ENCODE peak calls at places on chromosomes 12 and 14, in ten cellular contexts. One of them, this sample, is unnamed.
A peak's percentile ranks its signal among the peaks of the same experiment; 100 is the strongest.

GRCh38 chr12:75890660-75891059 is 140.9 kb downstream of the PHLDA1 start:
- DNase-seq in lower leg skin: no peak
- DNase-seq in SW 1271: no peak
- DNase-seq in GM23338: no peak
- DNase-seq in AG04449: no peak
- DNase-seq in substantia nigra: no peak
- DNase-seq in endodermal cell: no peak
- DNase-seq in kidney tubule cell: no peak
- DNase-seq in hepatocyte: no peak
- DNase-seq in astrocyte of the cerebellum: no peak
- DNase-seq in this sample: no peak

GRCh38 chr14:70653662-70654061 is 11.9 kb downstream of the TTC9 start:
- DNase-seq in lower leg skin: no peak
- DNase-seq in SW 1271: no peak
- DNase-seq in GM23338: no peak
- DNase-seq in AG04449: no peak
- DNase-seq in substantia nigra: no peak
- DNase-seq in endodermal cell: peak; percentile 59
- DNase-seq in kidney tubule cell: no peak
- DNase-seq in hepatocyte: no peak
- DNase-seq in astrocyte of the cerebellum: no peak
- DNase-seq in this sample: no peak

GRCh38 chr12:13373131-13373530 is 176.6 kb downstream of the EMP1 start:
- DNase-seq in lower leg skin: no peak
- DNase-seq in SW 1271: no peak
- DNase-seq in GM23338: no peak
- DNase-seq in AG04449: no peak
- DNase-seq in substantia nigra: no peak
- DNase-seq in endodermal cell: no peak
- DNase-seq in kidney tubule cell: no peak
- DNase-seq in hepatocyte: no peak
- DNase-seq in astrocyte of the cerebellum: no peak
- DNase-seq in this sample: no peak

GRCh38 chr12:79083181-79083580 is 218.6 kb downstream of the SYT1 start:
- DNase-seq in lower leg skin: no peak
- DNase-seq in SW 1271: no peak
- DNase-seq in GM23338: peak; percentile 50
- DNase-seq in AG04449: no peak
- DNase-seq in substantia nigra: no peak
- DNase-seq in endodermal cell: no peak
- DNase-seq in kidney tubule cell: peak; percentile 4
- DNase-seq in hepatocyte: no peak
- DNase-seq in astrocyte of the cerebellum: no peak
- DNase-seq in this sample: peak; percentile 14

GRCh38 chr14:47262801-47263200 is 412.6 kb downstream of the MDGA2 start:
- DNase-seq in lower leg skin: no peak
- DNase-seq in SW 1271: no peak
- DNase-seq in GM23338: no peak
- DNase-seq in AG04449: no peak
- DNase-seq in substantia nigra: no peak
- DNase-seq in endodermal cell: no peak
- DNase-seq in kidney tubule cell: peak; percentile 9
- DNase-seq in hepatocyte: no peak
- DNase-seq in astrocyte of the cerebellum: no peak
- DNase-seq in this sample: no peak

GRCh38 chr12:105947906-105948305 is 190.8 kb downstream of the NUAK1 start:
- DNase-seq in lower leg skin: no peak
- DNase-seq in SW 1271: no peak
- DNase-seq in GM23338: no peak
- DNase-seq in AG04449: no peak
- DNase-seq in substantia nigra: no peak
- DNase-seq in endodermal cell: no peak
- DNase-seq in kidney tubule cell: no peak
- DNase-seq in hepatocyte: no peak
- DNase-seq in astrocyte of the cerebellum: no peak
- DNase-seq in this sample: no peak

GRCh38 chr14:52265248-52265647 is 2.2 kb upstream of the PTGDR start:
- DNase-seq in lower leg skin: no peak
- DNase-seq in SW 1271: no peak
- DNase-seq in GM23338: no peak
- DNase-seq in AG04449: no peak
- DNase-seq in substantia nigra: no peak
- DNase-seq in endodermal cell: no peak
- DNase-seq in kidney tubule cell: no peak
- DNase-seq in hepatocyte: no peak
- DNase-seq in astrocyte of the cerebellum: no peak
- DNase-seq in this sample: no peak

GRCh38 chr12:99393763-99394162 is 253.8 kb upstream of the GARIN6 start:
- DNase-seq in lower leg skin: no peak
- DNase-seq in SW 1271: no peak
- DNase-seq in GM23338: no peak
- DNase-seq in AG04449: no peak
- DNase-seq in substantia nigra: no peak
- DNase-seq in endodermal cell: no peak
- DNase-seq in kidney tubule cell: no peak
- DNase-seq in hepatocyte: no peak
- DNase-seq in astrocyte of the cerebellum: no peak
- DNase-seq in this sample: no peak

GRCh38 chr12:7327913-7328312 is 24.0 kb downstream of the ACSM4 start:
- DNase-seq in lower leg skin: no peak
- DNase-seq in SW 1271: no peak
- DNase-seq in GM23338: no peak
- DNase-seq in AG04449: no peak
- DNase-seq in substantia nigra: no peak
- DNase-seq in endodermal cell: no peak
- DNase-seq in kidney tubule cell: no peak
- DNase-seq in hepatocyte: no peak
- DNase-seq in astrocyte of the cerebellum: no peak
- DNase-seq in this sample: no peak

GRCh38 chr12:21583587-21583986 is 21.1 kb downstream of the GYS2 start:
- DNase-seq in lower leg skin: no peak
- DNase-seq in SW 1271: no peak
- DNase-seq in GM23338: no peak
- DNase-seq in AG04449: no peak
- DNase-seq in substantia nigra: no peak
- DNase-seq in endodermal cell: no peak
- DNase-seq in kidney tubule cell: no peak
- DNase-seq in hepatocyte: no peak
- DNase-seq in astrocyte of the cerebellum: no peak
- DNase-seq in this sample: no peak

GRCh38 chr14:21626491-21627230 is 8.1 kb downstream of the OR10G2 start:
- DNase-seq in lower leg skin: no peak
- DNase-seq in SW 1271: no peak
- DNase-seq in GM23338: no peak
- DNase-seq in AG04449: no peak
- DNase-seq in substantia nigra: no peak
- DNase-seq in endodermal cell: no peak
- DNase-seq in kidney tubule cell: peak; percentile 61
- DNase-seq in hepatocyte: no peak
- DNase-seq in astrocyte of the cerebellum: peak; percentile 20
- DNase-seq in this sample: no peak

GRCh38 chr12:121436706-121437105 is 36.8 kb downstream of the RNF34 start:
- DNase-seq in lower leg skin: no peak
- DNase-seq in SW 1271: no peak
- DNase-seq in GM23338: no peak
- DNase-seq in AG04449: no peak
- DNase-seq in substantia nigra: no peak
- DNase-seq in endodermal cell: no peak
- DNase-seq in kidney tubule cell: no peak
- DNase-seq in hepatocyte: no peak
- DNase-seq in astrocyte of the cerebellum: no peak
- DNase-seq in this sample: no peak

GRCh38 chr12:74539765-74540526 is 2.3 kb downstream of the ATXN7L3B start:
- DNase-seq in lower leg skin: no peak
- DNase-seq in SW 1271: no peak
- DNase-seq in GM23338: peak; percentile 44
- DNase-seq in AG04449: no peak
- DNase-seq in substantia nigra: no peak
- DNase-seq in endodermal cell: peak; percentile 69
- DNase-seq in kidney tubule cell: no peak
- DNase-seq in hepatocyte: no peak
- DNase-seq in astrocyte of the cerebellum: no peak
- DNase-seq in this sample: no peak

GRCh38 chr14:35553808-35554207 is 19.8 kb downstream of the INSM2 start:
- DNase-seq in lower leg skin: no peak
- DNase-seq in SW 1271: no peak
- DNase-seq in GM23338: no peak
- DNase-seq in AG04449: peak; percentile 44
- DNase-seq in substantia nigra: no peak
- DNase-seq in endodermal cell: no peak
- DNase-seq in kidney tubule cell: peak; percentile 2
- DNase-seq in hepatocyte: no peak
- DNase-seq in astrocyte of the cerebellum: no peak
- DNase-seq in this sample: no peak

GRCh38 chr12:99960312-99960711 is 24.4 kb downstream of the ANKS1B start:
- DNase-seq in lower leg skin: no peak
- DNase-seq in SW 1271: no peak
- DNase-seq in GM23338: no peak
- DNase-seq in AG04449: no peak
- DNase-seq in substantia nigra: no peak
- DNase-seq in endodermal cell: no peak
- DNase-seq in kidney tubule cell: peak; percentile 37
- DNase-seq in hepatocyte: no peak
- DNase-seq in astrocyte of the cerebellum: no peak
- DNase-seq in this sample: no peak

GRCh38 chr12:57909056-57909455 is 32.3 kb upstream of the ATP23 start:
- DNase-seq in lower leg skin: no peak
- DNase-seq in SW 1271: no peak
- DNase-seq in GM23338: no peak
- DNase-seq in AG04449: no peak
- DNase-seq in substantia nigra: no peak
- DNase-seq in endodermal cell: no peak
- DNase-seq in kidney tubule cell: no peak
- DNase-seq in hepatocyte: no peak
- DNase-seq in astrocyte of the cerebellum: no peak
- DNase-seq in this sample: no peak

GRCh38 chr14:21039585-21040369 is 2.4 kb upstream of the RNASE7 start:
- DNase-seq in lower leg skin: peak; percentile 82
- DNase-seq in SW 1271: no peak
- DNase-seq in GM23338: peak; percentile 90
- DNase-seq in AG04449: peak; percentile 29
- DNase-seq in substantia nigra: no peak
- DNase-seq in endodermal cell: peak; percentile 79
- DNase-seq in kidney tubule cell: peak; percentile 55
- DNase-seq in hepatocyte: peak; percentile 83
- DNase-seq in astrocyte of the cerebellum: peak; percentile 50
- DNase-seq in this sample: peak; percentile 73

GRCh38 chr14:52694761-52695480 is 437 bp downstream of the ERO1A start:
- DNase-seq in lower leg skin: no peak
- DNase-seq in SW 1271: peak; percentile 7
- DNase-seq in GM23338: peak; percentile 56
- DNase-seq in AG04449: no peak
- DNase-seq in substantia nigra: no peak
- DNase-seq in endodermal cell: peak; percentile 72
- DNase-seq in kidney tubule cell: peak; percentile 70
- DNase-seq in hepatocyte: peak; percentile 49
- DNase-seq in astrocyte of the cerebellum: no peak
- DNase-seq in this sample: peak; percentile 17

GRCh38 chr12:121949643-121950397 is 31.4 kb downstream of the CFAP251 start:
- DNase-seq in lower leg skin: no peak
- DNase-seq in SW 1271: no peak
- DNase-seq in GM23338: no peak
- DNase-seq in AG04449: peak; percentile 90
- DNase-seq in substantia nigra: no peak
- DNase-seq in endodermal cell: peak; percentile 28
- DNase-seq in kidney tubule cell: peak; percentile 62
- DNase-seq in hepatocyte: peak; percentile 62
- DNase-seq in astrocyte of the cerebellum: peak; percentile 68
- DNase-seq in this sample: no peak

GRCh38 chr14:105783707-105784106 is 257.3 kb downstream of the TMEM121 start:
- DNase-seq in lower leg skin: no peak
- DNase-seq in SW 1271: no peak
- DNase-seq in GM23338: no peak
- DNase-seq in AG04449: no peak
- DNase-seq in substantia nigra: no peak
- DNase-seq in endodermal cell: no peak
- DNase-seq in kidney tubule cell: no peak
- DNase-seq in hepatocyte: no peak
- DNase-seq in astrocyte of the cerebellum: no peak
- DNase-seq in this sample: no peak

GRCh38 chr14:38948171-38948570 is 154.9 kb downstream of the SEC23A start:
- DNase-seq in lower leg skin: no peak
- DNase-seq in SW 1271: no peak
- DNase-seq in GM23338: no peak
- DNase-seq in AG04449: peak; percentile 29
- DNase-seq in substantia nigra: no peak
- DNase-seq in endodermal cell: no peak
- DNase-seq in kidney tubule cell: peak; percentile 47
- DNase-seq in hepatocyte: no peak
- DNase-seq in astrocyte of the cerebellum: peak; percentile 77
- DNase-seq in this sample: no peak

GRCh38 chr14:27199272-27199671 is 601.4 kb upstream of the NOVA1 start:
- DNase-seq in lower leg skin: no peak
- DNase-seq in SW 1271: no peak
- DNase-seq in GM23338: no peak
- DNase-seq in AG04449: no peak
- DNase-seq in substantia nigra: no peak
- DNase-seq in endodermal cell: no peak
- DNase-seq in kidney tubule cell: no peak
- DNase-seq in hepatocyte: no peak
- DNase-seq in astrocyte of the cerebellum: no peak
- DNase-seq in this sample: no peak

GRCh38 chr12:103855036-103855712 is 14.1 kb upstream of the NT5DC3 start:
- DNase-seq in lower leg skin: no peak
- DNase-seq in SW 1271: no peak
- DNase-seq in GM23338: no peak
- DNase-seq in AG04449: peak; percentile 40
- DNase-seq in substantia nigra: no peak
- DNase-seq in endodermal cell: no peak
- DNase-seq in kidney tubule cell: no peak
- DNase-seq in hepatocyte: no peak
- DNase-seq in astrocyte of the cerebellum: peak; percentile 86
- DNase-seq in this sample: no peak

GRCh38 chr12:31736472-31736871 is 7.7 kb upstream of the AMN1 start:
- DNase-seq in lower leg skin: no peak
- DNase-seq in SW 1271: peak; percentile 71
- DNase-seq in GM23338: no peak
- DNase-seq in AG04449: no peak
- DNase-seq in substantia nigra: no peak
- DNase-seq in endodermal cell: no peak
- DNase-seq in kidney tubule cell: peak; percentile 94
- DNase-seq in hepatocyte: peak; percentile 58
- DNase-seq in astrocyte of the cerebellum: no peak
- DNase-seq in this sample: no peak

GRCh38 chr12:46351138-46351537 is 21.4 kb downstream of the SLC38A2 start:
- DNase-seq in lower leg skin: no peak
- DNase-seq in SW 1271: no peak
- DNase-seq in GM23338: no peak
- DNase-seq in AG04449: no peak
- DNase-seq in substantia nigra: no peak
- DNase-seq in endodermal cell: no peak
- DNase-seq in kidney tubule cell: no peak
- DNase-seq in hepatocyte: no peak
- DNase-seq in astrocyte of the cerebellum: no peak
- DNase-seq in this sample: no peak

GRCh38 chr12:9793774-9794395 is 33.2 kb upstream of the CD69 start:
- DNase-seq in lower leg skin: no peak
- DNase-seq in SW 1271: no peak
- DNase-seq in GM23338: no peak
- DNase-seq in AG04449: no peak
- DNase-seq in substantia nigra: no peak
- DNase-seq in endodermal cell: no peak
- DNase-seq in kidney tubule cell: no peak
- DNase-seq in hepatocyte: no peak
- DNase-seq in astrocyte of the cerebellum: no peak
- DNase-seq in this sample: no peak

GRCh38 chr12:119444462-119445044 is 110.0 kb downstream of the CCDC60 start:
- DNase-seq in lower leg skin: no peak
- DNase-seq in SW 1271: no peak
- DNase-seq in GM23338: peak; percentile 91
- DNase-seq in AG04449: no peak
- DNase-seq in substantia nigra: peak; percentile 10
- DNase-seq in endodermal cell: peak; percentile 95
- DNase-seq in kidney tubule cell: peak; percentile 75
- DNase-seq in hepatocyte: peak; percentile 62
- DNase-seq in astrocyte of the cerebellum: no peak
- DNase-seq in this sample: peak; percentile 83

GRCh38 chr12:43988838-43989560 is 153.1 kb downstream of the TMEM117 start:
- DNase-seq in lower leg skin: no peak
- DNase-seq in SW 1271: no peak
- DNase-seq in GM23338: no peak
- DNase-seq in AG04449: no peak
- DNase-seq in substantia nigra: no peak
- DNase-seq in endodermal cell: no peak
- DNase-seq in kidney tubule cell: peak; percentile 54
- DNase-seq in hepatocyte: no peak
- DNase-seq in astrocyte of the cerebellum: no peak
- DNase-seq in this sample: no peak

This sample was measured in iPS-NIHi11.